ENCODE peak calls at places on chromosomes 2 and 18, in six cellular contexts. One of them, this sample, is unnamed.

GRCh38 chr2:57181315-57182038 is 865.1 kb upstream of the VRK2 start:
- DNase-seq in mesenchymal stem cell: peak; percentile 36
- DNase-seq in mesendoderm: no peak
- DNase-seq in IMR-90: peak; percentile 1
- DNase-seq in H9: no peak
- DNase-seq in neuronal stem cell: no peak
- DNase-seq in this sample: no peak

GRCh38 chr18:13178976-13179375 is 39.6 kb upstream of the LDLRAD4 start:
- DNase-seq in H9: no peak
- DNase-seq in mesenchymal stem cell: peak; percentile 32
- DNase-seq in neuronal stem cell: no peak
- DNase-seq in mesendoderm: no peak
- DNase-seq in IMR-90: peak; percentile 27
- DNase-seq in this sample: no peak

GRCh38 chr2:47905454-47906260 is 641 bp downstream of the FBXO11 start:
- DNase-seq in H9: peak; percentile 34
- DNase-seq in mesendoderm: peak; percentile 67
- DNase-seq in neuronal stem cell: peak; percentile 80
- DNase-seq in IMR-90: peak; percentile 41
- DNase-seq in mesenchymal stem cell: peak; percentile 66
- DNase-seq in this sample: peak; percentile 61

GRCh38 chr2:31066594-31066993 is 71.6 kb downstream of the GALNT14 start:
- DNase-seq in mesenchymal stem cell: no peak
- DNase-seq in mesendoderm: no peak
- DNase-seq in IMR-90: no peak
- DNase-seq in H9: no peak
- DNase-seq in neuronal stem cell: no peak
- DNase-seq in this sample: no peak

GRCh38 chr2:138632066-138632465 is 130.5 kb downstream of the SPOPL start:
- DNase-seq in mesenchymal stem cell: peak; percentile 84
- DNase-seq in H9: no peak
- DNase-seq in mesendoderm: no peak
- DNase-seq in neuronal stem cell: no peak
- DNase-seq in IMR-90: peak; percentile 16
- DNase-seq in this sample: no peak

GRCh38 chr2:9360701-9361100 is 62.6 kb downstream of the ITGB1BP1 start:
- DNase-seq in mesenchymal stem cell: no peak
- DNase-seq in IMR-90: no peak
- DNase-seq in mesendoderm: no peak
- DNase-seq in neuronal stem cell: no peak
- DNase-seq in H9: no peak
- DNase-seq in this sample: no peak

GRCh38 chr2:119482481-119483394 is 41.5 kb downstream of the SCTR start:
- DNase-seq in mesendoderm: no peak
- DNase-seq in IMR-90: no peak
- DNase-seq in neuronal stem cell: no peak
- DNase-seq in mesenchymal stem cell: no peak
- DNase-seq in H9: no peak
- DNase-seq in this sample: peak; percentile 24

GRCh38 chr2:29460191-29460590 is 345.0 kb downstream of the CLIP4 start:
- DNase-seq in IMR-90: no peak
- DNase-seq in mesendoderm: no peak
- DNase-seq in neuronal stem cell: no peak
- DNase-seq in H9: no peak
- DNase-seq in mesenchymal stem cell: no peak
- DNase-seq in this sample: no peak

GRCh38 chr2:238029853-238030252 is 30.9 kb upstream of the SCLY start:
- DNase-seq in mesendoderm: no peak
- DNase-seq in IMR-90: no peak
- DNase-seq in mesenchymal stem cell: no peak
- DNase-seq in H9: no peak
- DNase-seq in neuronal stem cell: no peak
- DNase-seq in this sample: no peak

GRCh38 chr2:86621290-86621943 is 2.2 kb downstream of the RNF103 start:
- DNase-seq in neuronal stem cell: no peak
- DNase-seq in mesenchymal stem cell: peak; percentile 11
- DNase-seq in IMR-90: peak; percentile 15
- DNase-seq in H9: no peak
- DNase-seq in mesendoderm: no peak
- DNase-seq in this sample: peak; percentile 54

GRCh38 chr2:240931319-240931949 is 25.3 kb downstream of the CROCC2 start:
- DNase-seq in IMR-90: no peak
- DNase-seq in mesendoderm: no peak
- DNase-seq in mesenchymal stem cell: no peak
- DNase-seq in neuronal stem cell: no peak
- DNase-seq in H9: no peak
- DNase-seq in this sample: no peak

GRCh38 chr2:33123216-33123615 is 176.5 kb downstream of the LTBP1 start:
- DNase-seq in mesenchymal stem cell: no peak
- DNase-seq in H9: no peak
- DNase-seq in mesendoderm: no peak
- DNase-seq in IMR-90: peak; percentile 61
- DNase-seq in neuronal stem cell: no peak
- DNase-seq in this sample: peak; percentile 93

GRCh38 chr2:237438082-237438925 is 24.3 kb upstream of the COL6A3 start:
- DNase-seq in neuronal stem cell: no peak
- DNase-seq in mesendoderm: peak; percentile 76
- DNase-seq in H9: peak; percentile 81
- DNase-seq in IMR-90: no peak
- DNase-seq in mesenchymal stem cell: no peak
- DNase-seq in this sample: peak; percentile 16

GRCh38 chr2:154375625-154376020 is 322.9 kb upstream of the KCNJ3 start:
- DNase-seq in mesendoderm: peak; percentile 85
- DNase-seq in H9: no peak
- DNase-seq in neuronal stem cell: peak; percentile 42
- DNase-seq in mesenchymal stem cell: peak; percentile 54
- DNase-seq in IMR-90: no peak
- DNase-seq in this sample: peak; percentile 60

GRCh38 chr2:10346929-10347558 is 44.3 kb downstream of the HPCAL1 start:
- DNase-seq in mesenchymal stem cell: no peak
- DNase-seq in H9: no peak
- DNase-seq in IMR-90: peak; percentile 41
- DNase-seq in neuronal stem cell: no peak
- DNase-seq in mesendoderm: no peak
- DNase-seq in this sample: no peak

GRCh38 chr2:134218928-134219707 is 34.8 kb upstream of the MGAT5 start:
- DNase-seq in IMR-90: no peak
- DNase-seq in mesendoderm: no peak
- DNase-seq in neuronal stem cell: no peak
- DNase-seq in H9: no peak
- DNase-seq in mesenchymal stem cell: peak; percentile 45
- DNase-seq in this sample: peak; percentile 47

GRCh38 chr2:68121873-68122679 is 35.6 kb upstream of the PNO1 start:
- DNase-seq in neuronal stem cell: peak; percentile 89
- DNase-seq in mesendoderm: peak; percentile 89
- DNase-seq in IMR-90: peak; percentile 88
- DNase-seq in mesenchymal stem cell: peak; percentile 86
- DNase-seq in H9: peak; percentile 86
- DNase-seq in this sample: peak; percentile 93

GRCh38 chr2:78383576-78383975 is 641.9 kb upstream of the REG3G start:
- DNase-seq in H9: no peak
- DNase-seq in mesendoderm: no peak
- DNase-seq in mesenchymal stem cell: no peak
- DNase-seq in neuronal stem cell: no peak
- DNase-seq in IMR-90: no peak
- DNase-seq in this sample: no peak

GRCh38 chr2:96769816-96770215 is 9.1 kb downstream of the CNNM4 start:
- DNase-seq in mesenchymal stem cell: no peak
- DNase-seq in neuronal stem cell: no peak
- DNase-seq in H9: no peak
- DNase-seq in mesendoderm: no peak
- DNase-seq in IMR-90: no peak
- DNase-seq in this sample: no peak

GRCh38 chr2:95343429-95344207 is 46.5 kb downstream of the KCNIP3 start:
- DNase-seq in IMR-90: no peak
- DNase-seq in H9: no peak
- DNase-seq in mesenchymal stem cell: no peak
- DNase-seq in neuronal stem cell: no peak
- DNase-seq in mesendoderm: no peak
- DNase-seq in this sample: no peak

GRCh38 chr18:33560686-33561370 is 17.2 kb upstream of the ASXL3 start:
- DNase-seq in mesenchymal stem cell: peak; percentile 63
- DNase-seq in neuronal stem cell: no peak
- DNase-seq in IMR-90: peak; percentile 50
- DNase-seq in mesendoderm: peak; percentile 94
- DNase-seq in H9: peak; percentile 57
- DNase-seq in this sample: peak; percentile 53

GRCh38 chr2:105747997-105748396 is 3.3 kb downstream of the NCK2 start:
- DNase-seq in mesendoderm: no peak
- DNase-seq in H9: no peak
- DNase-seq in IMR-90: peak; percentile 10
- DNase-seq in mesenchymal stem cell: peak; percentile 53
- DNase-seq in neuronal stem cell: no peak
- DNase-seq in this sample: no peak

GRCh38 chr2:38156262-38156835 is 80.4 kb upstream of the CYP1B1 start:
- DNase-seq in H9: no peak
- DNase-seq in mesenchymal stem cell: no peak
- DNase-seq in neuronal stem cell: no peak
- DNase-seq in mesendoderm: no peak
- DNase-seq in IMR-90: no peak
- DNase-seq in this sample: no peak

GRCh38 chr2:85409719-85410583 is at the start of gene CAPG:
- DNase-seq in mesenchymal stem cell: no peak
- DNase-seq in H9: peak; percentile 68
- DNase-seq in IMR-90: no peak
- DNase-seq in mesendoderm: peak; percentile 59
- DNase-seq in neuronal stem cell: no peak
- DNase-seq in this sample: no peak
- H3K18ac ChIP-seq in mesenchymal stem cell: peak within 1 kb of the TSS; percentile 75
- H3K18ac ChIP-seq in H9: no peak within 1 kb of the TSS
- H3K18ac ChIP-seq in IMR-90: no peak within 1 kb of the TSS
- H3K18ac ChIP-seq in mesendoderm: peak within 1 kb of the TSS; percentile 6
- H3K18ac ChIP-seq in neuronal stem cell: peak within 1 kb of the TSS; percentile 27
- H3K18ac ChIP-seq in this sample: peak within 1 kb of the TSS; percentile 34

GRCh38 chr18:48699761-48700160 is 160.9 kb downstream of the CTIF start:
- DNase-seq in mesenchymal stem cell: no peak
- DNase-seq in neuronal stem cell: no peak
- DNase-seq in H9: no peak
- DNase-seq in mesendoderm: no peak
- DNase-seq in IMR-90: no peak
- DNase-seq in this sample: no peak

GRCh38 chr18:48696218-48696617 is 157.4 kb downstream of the CTIF start:
- DNase-seq in H9: no peak
- DNase-seq in IMR-90: no peak
- DNase-seq in mesendoderm: no peak
- DNase-seq in neuronal stem cell: no peak
- DNase-seq in mesenchymal stem cell: no peak
- DNase-seq in this sample: no peak

GRCh38 chr18:48700222-48700845 is 161.5 kb downstream of the CTIF start:
- DNase-seq in mesendoderm: no peak
- DNase-seq in H9: no peak
- DNase-seq in IMR-90: no peak
- DNase-seq in mesenchymal stem cell: no peak
- DNase-seq in neuronal stem cell: no peak
- DNase-seq in this sample: no peak

GRCh38 chr18:48697441-48697840 is 158.6 kb downstream of the CTIF start:
- DNase-seq in IMR-90: no peak
- DNase-seq in neuronal stem cell: no peak
- DNase-seq in H9: no peak
- DNase-seq in mesendoderm: no peak
- DNase-seq in mesenchymal stem cell: no peak
- DNase-seq in this sample: no peak

DNA sequence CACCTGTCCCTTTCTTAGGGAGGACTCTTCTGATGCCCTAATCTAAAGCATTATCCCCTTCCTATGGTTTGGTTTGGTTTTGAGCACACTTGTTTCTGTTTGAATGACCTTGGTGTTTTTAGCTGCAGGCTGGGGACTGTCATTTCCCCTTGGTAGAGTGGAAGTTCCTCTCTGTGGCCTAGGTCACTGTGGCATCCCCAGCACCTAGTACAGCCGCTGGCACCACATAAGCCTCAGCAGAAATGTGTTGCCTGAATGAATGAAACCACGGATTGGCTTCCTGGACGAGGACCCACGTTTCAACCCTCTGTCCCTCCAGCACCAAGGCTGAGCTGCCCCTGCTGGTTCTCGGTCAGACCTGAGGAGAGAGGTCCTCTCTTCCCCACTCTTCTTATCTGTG is 159.9 kb downstream of the CTIF start:
- DNase-seq in IMR-90: no peak
- DNase-seq in mesendoderm: no peak
- DNase-seq in neuronal stem cell: no peak
- DNase-seq in mesenchymal stem cell: no peak
- DNase-seq in H9: no peak
- DNase-seq in this sample: no peak
- H3K18ac ChIP-seq in IMR-90: no peak overlapping the region
- H3K18ac ChIP-seq in mesendoderm: no peak overlapping the region
- H3K18ac ChIP-seq in neuronal stem cell: no peak overlapping the region
- H3K18ac ChIP-seq in mesenchymal stem cell: no peak overlapping the region
- H3K18ac ChIP-seq in H9: no peak overlapping the region
- H3K18ac ChIP-seq in this sample: no peak overlapping the region

GRCh38 chr2:197926673-197927072 is 122.3 kb downstream of the PLCL1 start:
- DNase-seq in mesenchymal stem cell: no peak
- DNase-seq in H9: no peak
- DNase-seq in IMR-90: no peak
- DNase-seq in neuronal stem cell: no peak
- DNase-seq in mesendoderm: no peak
- DNase-seq in this sample: no peak

GRCh38 chr2:197929008-197929885 is 124.9 kb downstream of the PLCL1 start:
- DNase-seq in mesendoderm: peak; percentile 27
- DNase-seq in mesenchymal stem cell: no peak
- DNase-seq in H9: no peak
- DNase-seq in IMR-90: no peak
- DNase-seq in neuronal stem cell: no peak
- DNase-seq in this sample: no peak

GRCh38 chr2:197929886-197930227 is 125.5 kb downstream of the PLCL1 start:
- DNase-seq in mesenchymal stem cell: no peak
- DNase-seq in IMR-90: no peak
- DNase-seq in neuronal stem cell: no peak
- DNase-seq in mesendoderm: no peak
- DNase-seq in H9: no peak
- DNase-seq in this sample: no peak

GRCh38 chr2:197930570-197931278 is 126.3 kb downstream of the PLCL1 start:
- DNase-seq in neuronal stem cell: no peak
- DNase-seq in mesenchymal stem cell: no peak
- DNase-seq in mesendoderm: no peak
- DNase-seq in IMR-90: no peak
- DNase-seq in H9: no peak
- DNase-seq in this sample: no peak

DNA sequence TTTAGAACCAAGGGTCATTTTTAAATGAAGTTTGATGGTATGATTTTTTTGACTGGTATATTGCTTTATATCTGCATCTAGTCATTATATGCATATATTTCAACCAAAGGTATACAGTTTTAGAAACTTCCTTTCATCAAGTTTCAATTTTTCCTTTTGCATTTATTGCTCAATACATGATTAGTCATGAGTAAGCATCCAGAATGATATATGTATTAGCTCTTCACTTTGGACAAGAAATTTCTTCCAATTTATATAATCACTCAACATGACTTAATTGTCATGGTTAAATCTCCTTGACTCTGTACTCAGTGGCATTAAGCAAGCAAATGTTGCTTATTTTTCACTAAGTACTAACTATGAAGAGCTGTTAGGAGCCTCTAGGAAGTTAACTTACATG is 123.6 kb downstream of the PLCL1 start:
- DNase-seq in mesenchymal stem cell: no peak
- DNase-seq in H9: no peak
- DNase-seq in IMR-90: no peak
- DNase-seq in neuronal stem cell: no peak
- DNase-seq in mesendoderm: no peak
- DNase-seq in this sample: no peak
- H3K18ac ChIP-seq in mesenchymal stem cell: no peak overlapping the region
- H3K18ac ChIP-seq in H9: no peak overlapping the region
- H3K18ac ChIP-seq in IMR-90: no peak overlapping the region
- H3K18ac ChIP-seq in neuronal stem cell: no peak overlapping the region
- H3K18ac ChIP-seq in mesendoderm: no peak overlapping the region
- H3K18ac ChIP-seq in this sample: no peak overlapping the region

GRCh38 chr2:239129147-239129896 is 271.5 kb downstream of the HDAC4 start:
- DNase-seq in mesendoderm: no peak
- DNase-seq in mesenchymal stem cell: no peak
- DNase-seq in neuronal stem cell: no peak
- DNase-seq in IMR-90: peak; percentile 18
- DNase-seq in H9: no peak
- DNase-seq in this sample: no peak
- H3K18ac ChIP-seq in mesendoderm: no peak overlapping the region
- H3K18ac ChIP-seq in mesenchymal stem cell: no peak overlapping the region
- H3K18ac ChIP-seq in neuronal stem cell: no peak overlapping the region
- H3K18ac ChIP-seq in IMR-90: no peak overlapping the region
- H3K18ac ChIP-seq in H9: no peak overlapping the region
- H3K18ac ChIP-seq in this sample: no peak overlapping the region